ENCODE peak calls at places on chromosomes 11 and 22, in eight cellular contexts. L is endothelial cell of umbilical vein, X is A549, V is HCT116, U is HepG2, N is H1, F is GM12878, A is K562. K is an unnamed sample.

GRCh38 chr22:31185056-31185455 is 25.1 kb downstream of the RNF185 start:
- DNase-seq in L (no peak), X (no peak), V (no peak), U (no peak), N (no peak), F (no peak), A (no peak), K (no peak)

GRCh38 chr22:22997262-22997898 is 72.9 kb upstream of the GNAZ start:
- DNase-seq in L (no peak), X (no peak), V (no peak), U (no peak), N (no peak), F (no peak), A (no peak), K (no peak)

GRCh38 chr22:35230839-35231584 is 26.3 kb upstream of the HMGXB4 start:
- DNase-seq in L (no peak), X (no peak), V (peak; percentile 50), U (peak; percentile 51), N (no peak), F (no peak), A (no peak), K (peak; percentile 22)

GRCh38 chr11:85787809-85788805 is 22.8 kb downstream of the SYTL2 start:
- DNase-seq in L (peak; percentile 23), X (peak; percentile 66), V (no peak), U (peak; percentile 21), N (no peak), F (no peak), A (no peak), K (no peak)

GRCh38 chr11:74726547-74727182 is 4.6 kb downstream of the CHRDL2 start:
- DNase-seq in L (peak; percentile 60), X (peak; percentile 91), V (peak; percentile 54), U (peak; percentile 58), N (peak; percentile 47), F (no peak), A (peak; percentile 82), K (peak; percentile 71)

GRCh38 chr11:86151188-86152005 is 82.5 kb upstream of the PICALM start:
- DNase-seq in L (peak; percentile 68), X (no peak), V (no peak), U (no peak), N (no peak), F (no peak), A (peak; percentile 76), K (peak; percentile 76)

GRCh38 chr22:35454416-35455054 is 54.6 kb downstream of the MCM5 start:
- DNase-seq in L (no peak), X (no peak), V (no peak), U (no peak), N (no peak), F (no peak), A (no peak), K (peak; percentile 38)

GRCh38 chr11:122703541-122704272 is 48.2 kb downstream of the UBASH3B start:
- DNase-seq in L (peak; percentile 59), X (no peak), V (no peak), U (no peak), N (no peak), F (no peak), A (no peak), K (no peak)

GRCh38 chr11:123069878-123070821 is 8.2 kb upstream of the HSPA8 start:
- DNase-seq in L (no peak), X (no peak), V (no peak), U (no peak), N (no peak), F (no peak), A (no peak), K (peak; percentile 33)

GRCh38 chr11:101169944-101170343 is 40.3 kb upstream of the PGR start:
- DNase-seq in L (no peak), X (no peak), V (no peak), U (no peak), N (no peak), F (no peak), A (no peak), K (no peak)

GRCh38 chr11:13861411-13861810 is 101.1 kb upstream of the SPON1 start:
- DNase-seq in L (no peak), X (no peak), V (no peak), U (no peak), N (no peak), F (no peak), A (no peak), K (no peak)

GRCh38 chr11:34940026-34940677 is 23.7 kb downstream of the PDHX start:
- DNase-seq in L (no peak), X (no peak), V (no peak), U (no peak), N (no peak), F (no peak), A (no peak), K (no peak)

GRCh38 chr22:40289991-40290459 is 56.3 kb upstream of the ADSL start:
- DNase-seq in L (no peak), X (no peak), V (no peak), U (no peak), N (no peak), F (peak; percentile 26), A (no peak), K (no peak)

GRCh38 chr11:107014871-107015270 is 3.4 kb downstream of the GUCY1A2 start:
- DNase-seq in L (no peak), X (no peak), V (no peak), U (no peak), N (no peak), F (no peak), A (no peak), K (no peak)

GRCh38 chr11:36026315-36026968 is 82.6 kb downstream of the LDLRAD3 start:
- DNase-seq in L (no peak), X (no peak), V (no peak), U (no peak), N (no peak), F (no peak), A (no peak), K (no peak)

GRCh38 chr22:37259540-37260029 is 15.5 kb upstream of the RAC2 start:
- DNase-seq in L (peak; percentile 60), X (peak; percentile 44), V (peak; percentile 54), U (no peak), N (no peak), F (no peak), A (peak; percentile 46), K (no peak)

GRCh38 chr11:7910389-7910788 is 20.7 kb downstream of the OR10A6 start:
- DNase-seq in L (no peak), X (no peak), V (no peak), U (no peak), N (no peak), F (no peak), A (no peak), K (no peak)

GRCh38 chr11:64089915-64090810 is 54.4 kb downstream of the FLRT1 start:
- DNase-seq in L (no peak), X (no peak), V (no peak), U (no peak), N (no peak), F (no peak), A (no peak), K (peak; percentile 94)

GRCh38 chr11:72583177-72583553 is 91.1 kb downstream of the PDE2A start:
- DNase-seq in L (no peak), X (no peak), V (no peak), U (no peak), N (no peak), F (no peak), A (no peak), K (no peak)

GRCh38 chr11:2404735-2405196 is 4.2 kb downstream of the TSSC4 start:
- DNase-seq in L (no peak), X (no peak), V (no peak), U (no peak), N (no peak), F (no peak), A (no peak), K (no peak)
- TF ChIP-seq POLR2A in L (no peak), X (no peak), V (no peak), U (no peak), N (no peak), F (peak; percentile 39), A (peak; percentile 56), K (no peak)

GRCh38 chr11:29530961-29531360 is 485.9 kb downstream of the KCNA4 start:
- DNase-seq in L (no peak), X (no peak), V (no peak), U (no peak), N (no peak), F (no peak), A (no peak), K (no peak)

GRCh38 chr11:29538339-29539036 is 478.3 kb downstream of the KCNA4 start:
- DNase-seq in L (no peak), X (no peak), V (no peak), U (no peak), N (no peak), F (no peak), A (no peak), K (no peak)

GRCh38 chr11:29534831-29535230 is 482.0 kb downstream of the KCNA4 start:
- DNase-seq in L (no peak), X (no peak), V (no peak), U (no peak), N (no peak), F (no peak), A (no peak), K (no peak)
- TF ChIP-seq MAX in L (no peak), X (no peak), V (no peak), U (no peak), N (no peak), F (no peak), A (no peak), K (no peak)

GRCh38 chr22:19406281-19406811 is 25.2 kb downstream of the HIRA start:
- DNase-seq in L (no peak), X (no peak), V (no peak), U (no peak), N (no peak), F (no peak), A (peak; percentile 75), K (no peak)
- TF ChIP-seq CTCF in L (no peak), X (no peak), V (no peak), U (no peak), N (no peak), F (no peak), A (peak; percentile 24), K (no peak)

DNA sequence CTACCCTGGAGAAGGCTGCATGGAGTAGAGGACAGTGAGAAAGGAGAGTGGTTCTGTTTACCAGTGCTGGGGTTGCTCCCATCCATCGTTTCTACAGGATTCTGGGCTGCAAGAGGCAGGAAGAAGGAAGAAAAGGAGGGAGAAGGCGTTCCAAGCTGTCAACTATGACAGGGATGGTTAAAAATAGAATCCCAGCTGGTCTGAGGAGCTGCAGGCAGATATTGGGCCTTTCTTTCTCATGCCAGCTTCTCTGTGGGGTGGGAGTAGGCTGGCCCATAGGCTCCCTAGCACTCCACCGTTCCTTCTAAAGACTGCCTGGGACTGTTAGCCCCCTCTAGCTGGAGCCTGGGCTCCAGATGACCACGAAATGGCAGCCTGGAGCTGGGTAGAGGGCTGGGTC is 13.6 kb downstream of the CCKBR start:
- DNase-seq in L (no peak), X (no peak), V (no peak), U (no peak), N (no peak), F (no peak), A (no peak), K (no peak)
- TF ChIP-seq POLR2A in L (no peak), X (no peak), V (no peak), U (no peak), N (no peak), F (no peak), A (no peak), K (no peak)

K was measured in NB4.